ENCODE peak calls at places on chromosomes 7 and 10, in four cellular contexts. One of them, this sample, is unnamed.

GRCh38 chr10:71623098-71623985 is 96.2 kb downstream of the C10orf105 start:
- DNase-seq in skeletal muscle cell: no peak
- DNase-seq in glomerular endothelial cell: no peak
- DNase-seq in NCI-H1417: no peak
- DNase-seq in this sample: no peak

GRCh38 chr7:12281026-12281425 is 69.9 kb downstream of the TMEM106B start:
- DNase-seq in skeletal muscle cell: peak; percentile 4
- DNase-seq in glomerular endothelial cell: no peak
- DNase-seq in NCI-H1417: no peak
- DNase-seq in this sample: no peak

GRCh38 chr10:6416892-6417512 is 163.1 kb downstream of the PRKCQ start:
- DNase-seq in skeletal muscle cell: no peak
- DNase-seq in glomerular endothelial cell: no peak
- DNase-seq in NCI-H1417: peak; percentile 9
- DNase-seq in this sample: no peak

GRCh38 chr7:154698726-154699291 is 304.1 kb downstream of the PAXIP1 start:
- DNase-seq in skeletal muscle cell: no peak
- DNase-seq in glomerular endothelial cell: no peak
- DNase-seq in NCI-H1417: peak; percentile 25
- DNase-seq in this sample: no peak

GRCh38 chr7:116553168-116553567 is 28.3 kb downstream of the CAV1 start:
- DNase-seq in skeletal muscle cell: no peak
- DNase-seq in glomerular endothelial cell: no peak
- DNase-seq in NCI-H1417: no peak
- DNase-seq in this sample: no peak

GRCh38 chr7:47568569-47568968 is 13.3 kb downstream of the TNS3 start:
- DNase-seq in skeletal muscle cell: no peak
- DNase-seq in glomerular endothelial cell: no peak
- DNase-seq in NCI-H1417: no peak
- DNase-seq in this sample: no peak

GRCh38 chr7:124390301-124390700 is 357.4 kb upstream of the TMEM229A start:
- DNase-seq in skeletal muscle cell: no peak
- DNase-seq in glomerular endothelial cell: no peak
- DNase-seq in NCI-H1417: no peak
- DNase-seq in this sample: no peak

GRCh38 chr7:139189357-139189756 is 41.7 kb upstream of the UBN2 start:
- DNase-seq in skeletal muscle cell: no peak
- DNase-seq in glomerular endothelial cell: no peak
- DNase-seq in NCI-H1417: no peak
- DNase-seq in this sample: no peak

GRCh38 chr7:35826751-35827150 is 25.9 kb downstream of the SEPTIN7 start:
- DNase-seq in skeletal muscle cell: no peak
- DNase-seq in glomerular endothelial cell: no peak
- DNase-seq in NCI-H1417: no peak
- DNase-seq in this sample: no peak

GRCh38 chr10:111089293-111089692 is 12.5 kb downstream of the ADRA2A start:
- DNase-seq in skeletal muscle cell: no peak
- DNase-seq in glomerular endothelial cell: no peak
- DNase-seq in NCI-H1417: no peak
- DNase-seq in this sample: no peak

GRCh38 chr7:28442540-28443420 is 30.5 kb downstream of the CREB5 start:
- DNase-seq in skeletal muscle cell: no peak
- DNase-seq in glomerular endothelial cell: no peak
- DNase-seq in NCI-H1417: no peak
- DNase-seq in this sample: no peak

GRCh38 chr7:14754631-14755030 is 147.9 kb downstream of the DGKB start:
- DNase-seq in skeletal muscle cell: peak; percentile 70
- DNase-seq in glomerular endothelial cell: no peak
- DNase-seq in NCI-H1417: no peak
- DNase-seq in this sample: peak; percentile 45

GRCh38 chr7:81534446-81534845 is 235.4 kb downstream of the HGF start:
- DNase-seq in skeletal muscle cell: no peak
- DNase-seq in glomerular endothelial cell: no peak
- DNase-seq in NCI-H1417: no peak
- DNase-seq in this sample: no peak

GRCh38 chr10:109966961-109967738 is 40.6 kb upstream of the ADD3 start:
- DNase-seq in skeletal muscle cell: no peak
- DNase-seq in glomerular endothelial cell: peak; percentile 44
- DNase-seq in NCI-H1417: no peak
- DNase-seq in this sample: no peak

GRCh38 chr10:3525832-3526449 is 259.1 kb downstream of the KLF6 start:
- DNase-seq in skeletal muscle cell: peak; percentile 98
- DNase-seq in glomerular endothelial cell: peak; percentile 71
- DNase-seq in NCI-H1417: no peak
- DNase-seq in this sample: peak; percentile 97

This sample was measured in non-pigmented ciliary epithelial cell.